ENCODE peak calls at places on chromosome 3, in four cellular contexts. W is natural killer cell treated with Interleukin-12 subunit alpha and Interleukin-12 subunit beta and Interleukin-15 and Interleukin-18, amount 100 ng/mL, for 72 hours; C is OCI-LY7; N is MCF 10A. Z is an unnamed sample.

GRCh38 chr3:10702961-10703740 is 112.9 kb upstream of the SLC6A11 start:
- DNase-seq in N (no peak), W (no peak), C (peak), Z (no peak)

GRCh38 chr3:55896155-55896554 is 409.0 kb upstream of the WNT5A start:
- DNase-seq in C (no peak), W (no peak), N (no peak), Z (no peak)

GRCh38 chr3:186922224-186922623 is 8.1 kb upstream of the ST6GAL1 start:
- DNase-seq in N (no peak), C (no peak), W (no peak), Z (no peak)

GRCh38 chr3:14766428-14767244 is 52.1 kb upstream of the FGD5 start:
- DNase-seq in C (no peak), W (no peak), N (no peak), Z (no peak)

GRCh38 chr3:195197764-195198423 is 73.1 kb downstream of the XXYLT1 start:
- DNase-seq in C (no peak), N (peak), W (no peak), Z (peak)

GRCh38 chr3:156323466-156323865 is 203.1 kb downstream of the KCNAB1 start:
- DNase-seq in C (no peak), W (no peak), N (peak), Z (no peak)

GRCh38 chr3:117681619-117682018 is 972.0 kb downstream of the TUSC7 start:
- DNase-seq in W (no peak), C (no peak), N (no peak), Z (peak)

GRCh38 chr3:170815340-170815739 is 54.7 kb downstream of the RPL22L1 start:
- DNase-seq in W (no peak), N (peak), C (no peak), Z (no peak)

GRCh38 chr3:112653881-112654300 is 12.9 kb upstream of the CCDC80 start:
- DNase-seq in C (no peak), W (no peak), N (peak), Z (peak)